ENCODE peak calls at places on chromosomes 16 and 17, in nine cellular contexts. E is tibial nerve; C is OCI-M1; M is central memory CD4-positive, alpha-beta T cell; R is right cardiac atrium; Z is lower lobe of right lung; A is stimulated activated CD8-positive, alpha-beta memory T cell treated with anti-CD3 and anti-CD28 coated beads, Interleukin-12 subunit alpha, Interleukin-12 subunit beta, amount 100 ng/mL, for 4 hours; S is transverse colon; J is T1000. F is an unnamed sample.

GRCh38 chr16:89420204-89420603 is 70.2 kb downstream of the ANKRD11 start:
- DNase-seq in E (no peak), C (no peak), M (no peak), R (no peak), Z (no peak), A (no peak), S (no peak), J (no peak), F (no peak)

GRCh38 chr17:43753488-43754129 is 5.0 kb downstream of the SOST start:
- DNase-seq in E (no peak), C (peak; percentile 60), M (no peak), R (no peak), Z (no peak), A (no peak), S (no peak), J (no peak), F (no peak)

GRCh38 chr16:63289834-63290460 is 1253.7 kb upstream of the CDH8 start:
- DNase-seq in E (no peak), C (peak; percentile 67), M (no peak), R (no peak), Z (no peak), A (no peak), S (peak; percentile 15), J (no peak), F (no peak)

GRCh38 chr17:41967141-41967920 is 736 bp downstream of the CNP start:
- DNase-seq in E (peak; percentile 21), C (peak; percentile 49), M (peak; percentile 32), R (peak; percentile 74), Z (peak; percentile 51), A (no peak), S (peak; percentile 33), J (peak; percentile 31), F (peak; percentile 27)

GRCh38 chr17:22703786-22704441 is 1011.6 kb downstream of the KCNJ18 start:
- DNase-seq in E (no peak), C (peak; percentile 32), M (no peak), R (no peak), Z (no peak), A (no peak), S (no peak), J (no peak), F (no peak)

GRCh38 chr17:63854709-63855108 is 12.2 kb upstream of the SMARCD2 start:
- DNase-seq in E (no peak), C (no peak), M (no peak), R (no peak), Z (no peak), A (no peak), S (no peak), J (no peak), F (no peak)

GRCh38 chr16:86498661-86499493 is 11.4 kb upstream of the FOXF1 start:
- DNase-seq in E (no peak), C (no peak), M (no peak), R (no peak), Z (no peak), A (no peak), S (no peak), J (no peak), F (no peak)

GRCh38 chr17:27049104-27049784 is 244.7 kb upstream of the WSB1 start:
- DNase-seq in E (no peak), C (no peak), M (no peak), R (no peak), Z (no peak), A (no peak), S (no peak), J (peak; percentile 48), F (no peak)

GRCh38 chr17:7523033-7523432 is 25.8 kb upstream of the TNFSF12 start:
- DNase-seq in E (peak; percentile 13), C (peak; percentile 19), M (peak; percentile 52), R (no peak), Z (peak; percentile 54), A (no peak), S (peak; percentile 31), J (no peak), F (no peak)

GRCh38 chr16:56389554-56389953 is 35.8 kb downstream of the AMFR start:
- DNase-seq in E (no peak), C (no peak), M (no peak), R (no peak), Z (no peak), A (no peak), S (no peak), J (peak; percentile 32), F (no peak)

F was measured in CMK.